ENCODE peak calls at places on chromosomes 12 and 14, in nine cellular contexts. T, O, W, I, B, K, L, G and U are unnamed samples.

GRCh38 chr12:42056130-42056529 is 88.5 kb downstream of the GXYLT1 start:
- DNase-seq in O (no peak), W (no peak), B (no peak), K (no peak), T (peak), G (no peak), L (no peak), I (no peak), U (no peak)

GRCh38 chr12:6868211-6869048 is 1.1 kb downstream of the TPI1 start:
- DNase-seq in I (no peak), W (peak), O (no peak), B (no peak), L (peak), G (no peak), T (no peak), K (no peak), U (no peak)

GRCh38 chr14:99741227-99741976 is 51.8 kb upstream of the EML1 start:
- DNase-seq in O (no peak), K (no peak), G (no peak), L (no peak), T (no peak), W (no peak), B (peak), I (no peak), U (no peak)

GRCh38 chr12:71810905-71811304 is 28.7 kb upstream of the TBC1D15 start:
- DNase-seq in G (no peak), B (no peak), I (no peak), L (no peak), O (no peak), W (no peak), T (peak), K (no peak), U (no peak)

GRCh38 chr12:33156042-33156441 is 259.5 kb upstream of the PKP2 start:
- DNase-seq in T (no peak), B (no peak), K (no peak), O (no peak), I (no peak), W (no peak), L (no peak), G (no peak), U (no peak)

GRCh38 chr12:52798671-52799497 is 3.0 kb upstream of the KRT3 start:
- DNase-seq in B (no peak), K (no peak), L (no peak), T (no peak), O (no peak), G (peak), I (no peak), W (no peak), U (no peak)

GRCh38 chr12:122527478-122527944 is 462 bp downstream of the KNTC1 start:
- DNase-seq in W (no peak), B (no peak), G (peak), K (no peak), T (peak), I (no peak), O (no peak), L (peak), U (no peak)

GRCh38 chr12:129964826-129965457 is 61.1 kb upstream of the TMEM132D start:
- DNase-seq in K (no peak), T (no peak), O (no peak), I (no peak), B (no peak), W (no peak), G (no peak), L (no peak), U (no peak)

GRCh38 chr12:82698959-82699358 is 12.3 kb downstream of the TMTC2 start:
- DNase-seq in O (no peak), T (no peak), G (no peak), W (no peak), L (no peak), K (no peak), B (no peak), I (no peak), U (no peak)

GRCh38 chr14:54829486-54830224 is 73.0 kb downstream of the GCH1 start:
- DNase-seq in I (no peak), B (no peak), T (no peak), O (no peak), K (no peak), W (no peak), G (no peak), L (no peak), U (no peak)

GRCh38 chr14:56808314-56809201 is 1.7 kb downstream of the OTX2 start:
- DNase-seq in K (no peak), L (peak), I (peak), T (no peak), G (no peak), O (no peak), B (no peak), W (no peak), U (no peak)

GRCh38 chr12:46585854-46586621 is 213.5 kb upstream of the SLC38A2 start:
- DNase-seq in K (no peak), B (peak), W (peak), T (peak), I (no peak), G (peak), L (peak), O (no peak), U (no peak)

GRCh38 chr12:42985506-42985905 is 396.0 kb upstream of the PRICKLE1 start:
- DNase-seq in I (no peak), T (no peak), L (no peak), W (peak), G (peak), O (no peak), B (no peak), K (no peak), U (no peak)

GRCh38 chr12:89791286-89791685 is 82.6 kb upstream of the ATP2B1 start:
- DNase-seq in I (no peak), B (no peak), O (no peak), L (no peak), T (no peak), G (no peak), K (no peak), W (no peak), U (no peak)

GRCh38 chr12:4117386-4118016 is 156.1 kb upstream of the CCND2 start:
- DNase-seq in W (no peak), B (no peak), G (no peak), T (peak), I (no peak), L (no peak), O (no peak), K (no peak), U (no peak)
- H3K27ac ChIP-seq in W (no peak), B (no peak), G (no peak), T (peak), I (no peak), L (no peak), O (no peak), K (no peak), U (no peak)

DNA sequence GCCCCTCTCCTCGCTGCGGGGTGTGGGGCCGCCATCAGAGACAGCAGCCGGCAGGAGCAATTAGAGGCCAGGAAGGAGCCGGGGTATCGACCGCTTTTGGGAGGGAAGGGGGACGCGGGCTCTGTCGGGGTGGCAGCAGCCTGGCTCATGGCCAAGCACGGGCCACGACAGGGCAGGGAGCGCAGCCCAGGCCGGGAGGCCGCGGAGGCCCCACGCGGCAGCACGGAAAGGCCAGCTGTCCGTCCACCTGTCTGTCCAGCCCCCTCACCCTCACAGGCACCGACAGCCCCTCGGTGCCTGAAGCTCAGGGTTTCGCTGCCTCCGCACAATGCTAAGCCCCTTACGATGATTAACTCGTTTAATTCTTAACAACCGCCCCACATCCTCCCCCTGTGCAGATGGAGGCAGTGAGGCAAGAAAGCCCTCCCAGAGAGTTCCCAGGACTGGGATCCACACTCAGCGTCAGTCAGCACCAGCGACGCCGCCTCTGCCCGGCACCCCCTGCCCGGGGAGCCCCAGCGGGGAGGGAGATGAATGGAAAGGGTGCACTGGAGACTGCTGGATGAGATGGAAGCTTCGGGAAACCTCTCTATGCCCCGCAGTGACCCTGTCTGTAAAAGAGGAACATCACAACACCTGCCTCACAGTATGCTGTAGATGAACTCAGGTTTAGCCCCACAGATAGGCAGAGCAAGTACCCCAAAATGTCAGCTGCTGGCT is 23.7 kb downstream of the NCOR2 start:
- DNase-seq in L (peak), B (no peak), W (no peak), O (no peak), I (peak), G (peak), K (no peak), T (no peak), U (no peak)
- H3K27ac ChIP-seq in L (peak), B (peak), W (peak), O (peak), I (no peak), G (peak), K (no peak), T (no peak), U (peak)

DNA sequence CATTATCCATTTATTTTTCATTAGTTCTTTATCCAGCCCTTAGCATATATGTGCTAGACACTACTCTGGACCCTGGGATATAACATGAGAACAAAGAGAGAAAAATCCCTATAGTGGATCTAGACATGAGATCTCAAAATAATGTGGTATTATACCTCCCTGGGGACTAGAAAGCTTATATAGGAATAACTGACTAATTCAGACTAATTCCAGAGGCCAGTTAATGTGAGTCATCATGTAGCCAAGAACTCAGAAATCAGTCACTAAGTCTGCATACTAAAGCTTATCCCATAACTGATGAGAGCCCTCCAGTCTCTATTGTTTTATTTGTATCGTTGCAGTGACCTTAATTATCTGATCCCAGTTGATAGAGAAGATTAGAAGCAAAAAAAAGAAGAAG is 267.1 kb upstream of the RGS6 start:
- DNase-seq in K (no peak), O (no peak), W (peak), B (no peak), G (peak), I (no peak), L (peak), T (no peak), U (no peak)
- H3K27ac ChIP-seq in K (no peak), O (no peak), W (no peak), B (no peak), G (peak), I (no peak), L (no peak), T (no peak), U (no peak)

GRCh38 chr12:64452559-64453329 is 824 bp downstream of the TBK1 start:
- DNase-seq in W (peak), G (peak), L (peak), B (no peak), O (no peak), I (no peak), T (peak), K (no peak), U (no peak)

GRCh38 chr12:64456119-64456518 is 4.2 kb downstream of the TBK1 start:
- DNase-seq in O (no peak), G (no peak), W (no peak), T (no peak), K (no peak), L (no peak), I (no peak), B (no peak), U (no peak)

GRCh38 chr12:64450057-64450640 is 1.8 kb upstream of the TBK1 start:
- DNase-seq in L (no peak), O (no peak), G (no peak), B (no peak), K (no peak), I (no peak), T (no peak), W (no peak), U (no peak)

GRCh38 chr12:64450711-64451486 is 1.0 kb upstream of the TBK1 start:
- DNase-seq in B (no peak), W (peak), L (peak), K (no peak), G (peak), T (no peak), I (no peak), O (no peak), U (no peak)

DNA sequence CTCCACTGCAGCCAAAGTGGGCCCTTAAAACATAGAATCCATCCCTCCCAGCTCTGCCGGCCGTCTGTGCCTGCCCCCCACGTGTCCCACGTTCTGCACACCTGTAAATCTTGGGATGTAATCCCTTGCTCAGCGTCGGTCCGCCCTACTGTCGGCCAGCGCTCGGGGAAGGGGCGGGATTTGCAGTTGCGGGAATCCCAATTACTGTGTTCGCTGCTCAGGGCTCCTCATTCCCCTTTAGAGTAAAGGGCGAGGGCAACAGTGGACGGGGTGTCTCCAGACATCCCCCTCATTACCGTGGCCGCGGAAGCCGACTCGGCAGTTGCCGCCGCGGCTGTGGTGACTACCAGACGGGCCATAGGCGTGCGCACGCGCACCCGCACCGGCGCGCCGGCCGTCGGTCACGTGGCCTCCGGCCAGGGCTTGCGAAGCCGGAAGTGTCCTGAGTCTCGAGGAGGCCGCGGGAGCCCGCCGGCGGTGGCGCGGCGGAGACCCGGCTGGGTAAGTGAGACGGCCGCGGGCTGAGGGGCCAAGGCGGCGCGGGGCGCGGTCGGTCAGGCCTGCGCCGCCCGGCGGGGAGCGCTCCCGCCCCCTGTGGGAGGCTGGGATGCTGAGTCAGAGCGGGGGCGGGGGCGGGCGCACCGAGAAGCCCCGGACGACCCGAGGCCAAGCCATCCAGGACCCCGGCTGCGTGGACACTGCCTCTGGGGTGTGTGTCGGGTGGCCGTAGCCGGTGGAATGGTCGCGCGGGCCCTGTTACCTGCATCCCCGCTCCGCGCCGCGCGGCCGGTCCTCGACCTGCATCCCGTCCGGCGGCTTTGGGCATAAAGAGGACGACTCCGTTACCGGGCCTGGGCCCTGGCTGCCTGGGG is at the start of gene TBK1:
- DNase-seq in W (peak), G (peak), T (peak), I (peak), O (peak), K (peak), B (peak), L (peak), U (peak)
- H3K27ac ChIP-seq in W (peak), G (peak), T (peak), I (peak), O (peak), K (peak), B (peak), L (peak), U (peak)

GRCh38 chr14:102035914-102036313 is 50.9 kb downstream of the HSP90AA1 start:
- DNase-seq in K (no peak), T (no peak), G (no peak), B (no peak), O (no peak), L (peak), W (no peak), I (no peak), U (no peak)

GRCh38 chr14:102033241-102033640 is 53.6 kb downstream of the HSP90AA1 start:
- DNase-seq in B (no peak), I (no peak), L (no peak), W (no peak), T (no peak), O (no peak), K (no peak), G (no peak), U (no peak)

GRCh38 chr14:102029956-102030355 is 56.9 kb downstream of the HSP90AA1 start:
- DNase-seq in B (no peak), T (no peak), K (no peak), I (no peak), W (no peak), L (no peak), O (no peak), G (peak), U (no peak)

GRCh38 chr14:102039157-102039556 is 47.7 kb downstream of the HSP90AA1 start:
- DNase-seq in L (no peak), K (no peak), I (peak), O (no peak), W (no peak), T (no peak), G (no peak), B (no peak), U (no peak)

GRCh38 chr14:102034301-102034700 is 52.5 kb downstream of the HSP90AA1 start:
- DNase-seq in O (no peak), K (no peak), B (no peak), W (no peak), G (no peak), I (no peak), L (no peak), T (no peak), U (no peak)
- H3K27ac ChIP-seq in O (no peak), K (no peak), B (peak), W (no peak), G (no peak), I (no peak), L (no peak), T (no peak), U (no peak)

DNA sequence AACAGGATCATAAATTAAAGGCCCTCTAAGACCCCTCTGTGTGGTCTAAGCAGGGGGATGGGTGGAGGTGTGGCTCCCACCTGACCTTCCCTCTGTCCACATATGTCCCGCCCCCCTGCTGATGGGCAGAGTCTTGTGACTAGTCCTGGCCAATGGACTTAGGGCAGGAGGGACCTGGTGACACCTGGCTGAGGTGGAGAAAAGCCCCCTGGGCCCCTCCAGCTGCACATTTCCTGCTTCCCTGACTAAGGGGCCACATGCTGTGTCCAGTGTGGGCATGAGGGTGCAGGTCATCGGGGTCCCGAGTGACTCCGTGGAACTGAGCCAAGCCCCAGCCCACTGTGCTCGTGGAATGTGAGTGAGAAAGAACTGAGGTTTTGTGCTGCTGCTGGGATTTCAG is 254.7 kb downstream of the ADGRD1 start:
- DNase-seq in W (no peak), B (no peak), K (peak), O (no peak), I (no peak), G (no peak), L (no peak), T (no peak), U (no peak)
- H3K27ac ChIP-seq in W (no peak), B (no peak), K (no peak), O (no peak), I (no peak), G (no peak), L (no peak), T (no peak), U (no peak)

DNA sequence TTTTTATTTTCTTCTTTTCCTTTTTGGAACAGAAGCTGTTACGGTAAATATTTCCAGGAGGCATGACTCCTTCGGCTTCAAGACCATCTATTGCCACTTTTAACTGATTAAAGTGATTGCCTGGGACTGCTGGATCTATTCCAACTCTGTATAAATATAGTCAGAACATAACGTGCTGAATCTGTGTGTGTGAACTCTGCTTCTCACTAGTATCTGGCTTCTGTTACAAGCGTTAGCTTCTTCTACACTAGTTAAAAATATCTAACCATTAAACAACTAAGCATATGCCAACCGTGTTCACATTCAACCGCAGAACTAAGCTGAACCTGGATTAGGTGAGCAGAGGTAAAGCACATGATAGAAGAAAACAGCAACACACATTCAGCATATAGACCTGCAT is 49.0 kb downstream of the TMTC1 start:
- DNase-seq in T (no peak), G (no peak), B (no peak), O (no peak), W (no peak), I (no peak), L (no peak), K (no peak), U (no peak)
- H3K27ac ChIP-seq in T (no peak), G (no peak), B (no peak), O (peak), W (peak), I (no peak), L (no peak), K (peak), U (no peak)